ENCODE peak calls at places on chromosome 7, in eight cellular contexts. One of them, this sample, is unnamed.

GRCh38 chr7:55464422-55464821 is 99.3 kb downstream of the LANCL2 start:
- DNase-seq in ovary: no peak
- DNase-seq in SK-N-SH: peak
- DNase-seq in K562: no peak
- DNase-seq in A549: no peak
- DNase-seq in esophagus muscularis mucosa: no peak
- DNase-seq in transverse colon: no peak
- DNase-seq in stomach: no peak
- DNase-seq in this sample: no peak

GRCh38 chr7:21076054-21076453 is 289.4 kb upstream of the SP8 start:
- DNase-seq in esophagus muscularis mucosa: no peak
- DNase-seq in K562: no peak
- DNase-seq in transverse colon: peak
- DNase-seq in A549: no peak
- DNase-seq in stomach: no peak
- DNase-seq in SK-N-SH: no peak
- DNase-seq in ovary: no peak
- DNase-seq in this sample: no peak

GRCh38 chr7:85529831-85530230 is 343.0 kb upstream of the SEMA3D start:
- DNase-seq in K562: no peak
- DNase-seq in SK-N-SH: no peak
- DNase-seq in esophagus muscularis mucosa: no peak
- DNase-seq in transverse colon: no peak
- DNase-seq in stomach: no peak
- DNase-seq in ovary: no peak
- DNase-seq in A549: no peak
- DNase-seq in this sample: no peak

GRCh38 chr7:158160199-158160598 is 427.4 kb downstream of the PTPRN2 start:
- DNase-seq in stomach: no peak
- DNase-seq in SK-N-SH: no peak
- DNase-seq in A549: no peak
- DNase-seq in K562: no peak
- DNase-seq in transverse colon: no peak
- DNase-seq in ovary: no peak
- DNase-seq in esophagus muscularis mucosa: no peak
- DNase-seq in this sample: no peak

GRCh38 chr7:70612811-70613210 is 519.1 kb upstream of the GALNT17 start:
- DNase-seq in ovary: no peak
- DNase-seq in A549: no peak
- DNase-seq in K562: no peak
- DNase-seq in SK-N-SH: no peak
- DNase-seq in transverse colon: no peak
- DNase-seq in stomach: no peak
- DNase-seq in esophagus muscularis mucosa: no peak
- DNase-seq in this sample: no peak

GRCh38 chr7:22675436-22675835 is 51.6 kb upstream of the IL6 start:
- DNase-seq in SK-N-SH: no peak
- DNase-seq in ovary: no peak
- DNase-seq in stomach: no peak
- DNase-seq in esophagus muscularis mucosa: no peak
- DNase-seq in K562: no peak
- DNase-seq in A549: no peak
- DNase-seq in transverse colon: no peak
- DNase-seq in this sample: no peak

GRCh38 chr7:65503434-65504152 is 129.9 kb downstream of the ZNF92 start:
- DNase-seq in transverse colon: no peak
- DNase-seq in esophagus muscularis mucosa: no peak
- DNase-seq in stomach: no peak
- DNase-seq in A549: no peak
- DNase-seq in SK-N-SH: no peak
- DNase-seq in K562: no peak
- DNase-seq in ovary: no peak
- DNase-seq in this sample: no peak

GRCh38 chr7:71752171-71752935 is 620.4 kb downstream of the GALNT17 start:
- DNase-seq in esophagus muscularis mucosa: peak
- DNase-seq in SK-N-SH: peak
- DNase-seq in K562: peak
- DNase-seq in A549: peak
- DNase-seq in stomach: peak
- DNase-seq in ovary: peak
- DNase-seq in transverse colon: peak
- DNase-seq in this sample: no peak

GRCh38 chr7:45143616-45144015 is 14.0 kb upstream of the RAMP3 start:
- DNase-seq in A549: no peak
- DNase-seq in transverse colon: no peak
- DNase-seq in ovary: no peak
- DNase-seq in stomach: no peak
- DNase-seq in esophagus muscularis mucosa: no peak
- DNase-seq in K562: no peak
- DNase-seq in SK-N-SH: no peak
- DNase-seq in this sample: no peak

GRCh38 chr7:150322833-150323681 is at the start of the genes ACTR3C and LRRC61:
- DNase-seq in K562: peak
- DNase-seq in A549: no peak
- DNase-seq in transverse colon: peak
- DNase-seq in ovary: peak
- DNase-seq in esophagus muscularis mucosa: no peak
- DNase-seq in SK-N-SH: peak
- DNase-seq in stomach: peak
- DNase-seq in this sample: no peak

GRCh38 chr7:55509322-55509721 is 63.0 kb downstream of the VOPP1 start:
- DNase-seq in transverse colon: no peak
- DNase-seq in K562: no peak
- DNase-seq in ovary: no peak
- DNase-seq in stomach: no peak
- DNase-seq in A549: no peak
- DNase-seq in SK-N-SH: no peak
- DNase-seq in esophagus muscularis mucosa: no peak
- DNase-seq in this sample: peak

GRCh38 chr7:92563345-92563744 is 26.8 kb downstream of the FAM133B start:
- DNase-seq in stomach: no peak
- DNase-seq in SK-N-SH: no peak
- DNase-seq in esophagus muscularis mucosa: no peak
- DNase-seq in transverse colon: no peak
- DNase-seq in K562: no peak
- DNase-seq in ovary: no peak
- DNase-seq in A549: no peak
- DNase-seq in this sample: no peak

DNA sequence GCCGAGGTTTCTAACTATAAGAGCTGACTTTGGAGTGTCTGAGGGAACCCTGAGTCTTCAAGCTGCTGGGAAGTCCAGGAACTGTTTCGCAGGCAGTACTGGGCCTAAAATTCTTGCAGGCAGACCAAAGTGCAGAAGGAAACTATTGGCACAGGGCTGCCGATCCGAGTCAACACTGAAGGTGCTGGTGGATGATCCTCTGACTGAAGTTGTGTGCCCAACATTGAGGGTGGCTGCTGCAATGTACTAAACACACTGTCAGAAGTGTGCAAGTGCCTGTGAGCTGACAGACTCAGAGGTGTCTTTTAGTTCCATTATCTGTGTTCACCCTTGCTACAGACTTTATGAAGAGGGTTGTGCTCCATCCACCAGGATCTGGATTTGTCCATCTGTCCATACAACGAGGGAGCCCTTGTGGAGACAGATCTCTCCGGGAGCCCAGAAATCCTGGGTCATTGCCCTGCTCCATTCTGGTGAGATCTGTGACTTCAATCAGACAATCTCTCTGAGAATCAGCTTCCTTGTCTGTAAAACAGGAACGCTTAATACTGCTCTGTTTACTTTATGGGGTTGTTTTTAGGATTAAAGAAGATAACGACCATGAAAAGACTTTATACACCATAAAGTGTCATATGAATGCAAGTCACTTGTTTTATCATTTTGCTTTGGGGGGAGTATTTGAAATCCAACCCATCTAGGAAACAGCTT is 9.5 kb upstream of the TRPV6 start:
- DNase-seq in A549: no peak
- DNase-seq in transverse colon: no peak
- DNase-seq in SK-N-SH: no peak
- DNase-seq in ovary: no peak
- DNase-seq in esophagus muscularis mucosa: no peak
- DNase-seq in stomach: no peak
- DNase-seq in K562: no peak
- DNase-seq in this sample: no peak
- TF ChIP-seq EP300 in A549: no peak
- TF ChIP-seq EP300 in transverse colon: no peak
- TF ChIP-seq EP300 in SK-N-SH: no peak
- TF ChIP-seq EP300 in ovary: no peak
- TF ChIP-seq EP300 in esophagus muscularis mucosa: no peak
- TF ChIP-seq EP300 in stomach: no peak
- TF ChIP-seq EP300 in K562: no peak
- TF ChIP-seq EP300 in this sample: no peak

GRCh38 chr7:152577339-152577738 is 98.6 kb downstream of the XRCC2 start:
- DNase-seq in SK-N-SH: no peak
- DNase-seq in esophagus muscularis mucosa: no peak
- DNase-seq in K562: no peak
- DNase-seq in transverse colon: no peak
- DNase-seq in ovary: no peak
- DNase-seq in stomach: no peak
- DNase-seq in A549: no peak
- DNase-seq in this sample: no peak

GRCh38 chr7:152583006-152583405 is 92.9 kb downstream of the XRCC2 start:
- DNase-seq in ovary: no peak
- DNase-seq in SK-N-SH: no peak
- DNase-seq in K562: no peak
- DNase-seq in transverse colon: no peak
- DNase-seq in esophagus muscularis mucosa: no peak
- DNase-seq in stomach: no peak
- DNase-seq in A549: no peak
- DNase-seq in this sample: no peak

GRCh38 chr7:152574892-152575511 is 100.9 kb downstream of the XRCC2 start:
- DNase-seq in transverse colon: no peak
- DNase-seq in K562: no peak
- DNase-seq in SK-N-SH: no peak
- DNase-seq in A549: no peak
- DNase-seq in esophagus muscularis mucosa: no peak
- DNase-seq in stomach: no peak
- DNase-seq in ovary: peak
- DNase-seq in this sample: no peak

DNA sequence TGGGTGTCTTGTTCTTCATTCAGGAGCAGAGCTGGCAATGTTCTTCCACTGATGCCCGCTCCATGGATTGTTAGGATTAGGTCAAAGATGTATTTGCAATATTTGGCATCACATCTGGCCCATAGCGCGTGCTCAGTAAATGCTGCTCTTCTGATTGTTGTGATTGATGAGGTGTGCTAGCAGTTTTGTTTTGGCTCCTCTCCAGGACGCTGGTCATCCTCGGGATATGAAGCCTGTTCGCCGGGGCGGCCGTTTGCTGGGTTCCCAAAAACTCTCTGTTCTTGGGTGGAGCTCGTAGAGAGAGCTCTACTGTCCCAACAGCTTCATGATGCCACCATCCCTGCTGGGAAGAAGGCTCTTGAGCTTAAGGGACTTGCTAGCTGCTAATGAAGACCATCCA is 96.9 kb downstream of the XRCC2 start:
- DNase-seq in stomach: no peak
- DNase-seq in K562: no peak
- DNase-seq in esophagus muscularis mucosa: no peak
- DNase-seq in transverse colon: no peak
- DNase-seq in ovary: no peak
- DNase-seq in SK-N-SH: no peak
- DNase-seq in A549: no peak
- DNase-seq in this sample: no peak
- TF ChIP-seq EP300 in stomach: no peak
- TF ChIP-seq EP300 in K562: no peak
- TF ChIP-seq EP300 in esophagus muscularis mucosa: no peak
- TF ChIP-seq EP300 in transverse colon: no peak
- TF ChIP-seq EP300 in ovary: no peak
- TF ChIP-seq EP300 in SK-N-SH: no peak
- TF ChIP-seq EP300 in A549: no peak
- TF ChIP-seq EP300 in this sample: no peak

DNA sequence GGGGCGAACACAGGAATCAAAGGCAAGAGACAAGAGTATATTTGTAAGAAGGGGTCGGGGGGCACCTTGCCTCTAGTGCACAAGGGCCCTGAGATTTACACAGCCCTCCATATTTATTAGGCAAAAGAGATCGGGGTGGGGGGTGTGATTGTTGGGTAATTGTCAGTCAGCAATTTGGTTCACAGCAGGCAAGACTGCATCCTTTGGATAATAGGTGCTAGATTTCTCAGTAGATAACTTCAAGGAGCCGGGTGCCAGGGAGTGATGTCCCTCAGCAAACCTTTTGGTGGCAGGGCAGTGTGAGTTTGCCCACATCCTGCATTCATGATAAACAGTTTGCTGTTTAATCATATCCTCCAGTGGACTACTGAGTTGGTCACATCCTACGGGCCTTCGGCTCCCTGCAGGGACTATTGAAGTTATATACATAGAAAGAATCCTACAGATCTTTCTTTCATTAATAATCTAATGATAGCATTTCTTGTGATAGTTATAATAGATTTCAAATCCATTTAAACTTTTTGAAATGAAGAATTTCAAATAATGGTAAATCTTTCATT is 178.5 kb downstream of the GNAI1 start:
- DNase-seq in transverse colon: no peak
- DNase-seq in esophagus muscularis mucosa: no peak
- DNase-seq in K562: no peak
- DNase-seq in SK-N-SH: no peak
- DNase-seq in ovary: no peak
- DNase-seq in stomach: no peak
- DNase-seq in A549: no peak
- DNase-seq in this sample: no peak
- TF ChIP-seq EP300 in transverse colon: no peak
- TF ChIP-seq EP300 in esophagus muscularis mucosa: no peak
- TF ChIP-seq EP300 in K562: no peak
- TF ChIP-seq EP300 in SK-N-SH: no peak
- TF ChIP-seq EP300 in ovary: no peak
- TF ChIP-seq EP300 in stomach: no peak
- TF ChIP-seq EP300 in A549: no peak
- TF ChIP-seq EP300 in this sample: no peak

DNA sequence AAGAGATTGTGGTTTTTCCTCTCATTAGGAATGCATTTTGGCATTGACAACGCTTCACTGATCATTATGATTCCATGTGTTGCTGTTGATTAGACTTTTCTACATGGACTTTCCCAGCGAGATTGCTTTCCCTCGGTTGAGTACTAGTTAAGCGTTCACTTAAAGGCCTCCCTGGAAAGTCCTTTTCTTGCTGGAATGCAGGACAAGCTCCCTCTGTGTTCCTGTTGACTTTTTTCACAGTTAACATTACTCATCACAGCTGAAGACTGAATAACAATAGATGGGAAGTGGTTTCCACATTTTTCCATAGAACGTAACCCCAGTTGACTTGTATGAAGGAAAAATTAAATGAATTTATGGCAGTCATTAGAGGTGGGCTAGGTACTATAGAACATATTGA is 2.6 kb upstream of the CAV1 start:
- DNase-seq in ovary: no peak
- DNase-seq in stomach: no peak
- DNase-seq in SK-N-SH: no peak
- DNase-seq in K562: no peak
- DNase-seq in esophagus muscularis mucosa: no peak
- DNase-seq in transverse colon: no peak
- DNase-seq in A549: no peak
- DNase-seq in this sample: no peak
- TF ChIP-seq EP300 in ovary: no peak
- TF ChIP-seq EP300 in stomach: no peak
- TF ChIP-seq EP300 in SK-N-SH: peak
- TF ChIP-seq EP300 in K562: no peak
- TF ChIP-seq EP300 in esophagus muscularis mucosa: no peak
- TF ChIP-seq EP300 in transverse colon: no peak
- TF ChIP-seq EP300 in A549: no peak
- TF ChIP-seq EP300 in this sample: no peak

GRCh38 chr7:129308047-129308446 is 83.2 kb downstream of the AHCYL2 start:
- DNase-seq in ovary: no peak
- DNase-seq in K562: no peak
- DNase-seq in SK-N-SH: no peak
- DNase-seq in stomach: no peak
- DNase-seq in A549: no peak
- DNase-seq in transverse colon: no peak
- DNase-seq in esophagus muscularis mucosa: no peak
- DNase-seq in this sample: no peak
- TF ChIP-seq EP300 in ovary: no peak
- TF ChIP-seq EP300 in K562: no peak
- TF ChIP-seq EP300 in SK-N-SH: no peak
- TF ChIP-seq EP300 in stomach: no peak
- TF ChIP-seq EP300 in A549: no peak
- TF ChIP-seq EP300 in transverse colon: no peak
- TF ChIP-seq EP300 in esophagus muscularis mucosa: no peak
- TF ChIP-seq EP300 in this sample: no peak

This sample was measured in tibial nerve.